ENCODE peak calls at places on chromosome X, in four cellular contexts. B is stimulated activated CD4-positive, alpha-beta T cell treated with anti-CD3 and anti-CD28 coated beads, Interleukin-15, amount 100 ng/mL, for 1 hour; I is neural crest cell; O is PC-3. T is an unnamed sample.

GRCh38 chrX:109487640-109488039 is 5.8 kb upstream of the GUCY2F start:
- DNase-seq in B (no peak), I (no peak), O (no peak), T (no peak)

GRCh38 chrX:10676239-10676971 is 56.0 kb upstream of the MID1 start:
- DNase-seq in B (no peak), I (no peak), O (no peak), T (peak)

GRCh38 chrX:119118780-119119395 is 8.7 kb downstream of the KIAA1210 start:
- DNase-seq in B (no peak), I (peak), O (peak), T (peak)

GRCh38 chrX:53421772-53422090 is 723 bp downstream of the SMC1A start:
- DNase-seq in B (no peak), I (no peak), O (no peak), T (no peak)

GRCh38 chrX:21374163-21374993 is at the start of gene CNKSR2:
- DNase-seq in B (peak), I (peak), O (peak), T (peak)

GRCh38 chrX:103919336-103919682 is 43.1 kb upstream of the TMSB15B start:
- DNase-seq in B (peak), I (no peak), O (peak), T (no peak)

GRCh38 chrX:12360389-12360788 is 222.1 kb downstream of the FRMPD4 start:
- DNase-seq in B (no peak), I (no peak), O (peak), T (no peak)

GRCh38 chrX:12866451-12867377 is at the start of gene TLR7:
- DNase-seq in B (no peak), I (no peak), O (no peak), T (no peak)

GRCh38 chrX:5746231-5746630 is 482.4 kb downstream of the NLGN4X start:
- DNase-seq in B (no peak), I (no peak), O (no peak), T (no peak)

GRCh38 chrX:97215166-97215565 is 331.5 kb downstream of the RPA4 start:
- DNase-seq in B (no peak), I (no peak), O (no peak), T (no peak)

T was measured in retina.